ENCODE peak calls at places on chromosome 18, in seven cellular contexts. C is posterior vena cava; R is stimulated activated CD4-positive, alpha-beta T cell treated with anti-CD3 and anti-CD28 coated beads, Interleukin-1b, Interleukin-23, amount 100 ng/mL, for 1 hour; N is LoVo; B is activated gamma-delta T cell; Z is SHP77; A is ELF-1. M is an unnamed sample.

GRCh38 chr18:11154369-11154982 is 5.1 kb upstream of the PIEZO2 start:
- DNase-seq in C (no peak), A (no peak), R (no peak), Z (peak; percentile 13), B (no peak), N (peak; percentile 18), M (peak; percentile 16)

GRCh38 chr18:75477913-75478312 is 50.4 kb upstream of the SMIM21 start:
- DNase-seq in C (no peak), N (no peak), B (no peak), Z (no peak), R (no peak), A (no peak), M (no peak)

GRCh38 chr18:1014951-1015627 is 110.4 kb downstream of the ADCYAP1 start:
- DNase-seq in N (no peak), R (no peak), B (no peak), C (no peak), Z (no peak), A (peak; percentile 81), M (no peak)

GRCh38 chr18:9712606-9713005 is 4.5 kb downstream of the RAB31 start:
- DNase-seq in Z (no peak), A (no peak), N (no peak), R (no peak), B (no peak), C (no peak), M (no peak)

GRCh38 chr18:21163647-21164625 is 52.3 kb upstream of the ROCK1 start:
- DNase-seq in C (no peak), B (no peak), A (no peak), R (no peak), Z (no peak), N (peak; percentile 50), M (no peak)

GRCh38 chr18:48966523-48966922 is 15.8 kb upstream of the SMAD7 start:
- DNase-seq in R (no peak), N (no peak), B (no peak), A (no peak), C (no peak), Z (no peak), M (no peak)

GRCh38 chr18:470661-471501 is 29.6 kb downstream of the COLEC12 start:
- DNase-seq in N (no peak), A (no peak), C (no peak), Z (no peak), B (no peak), R (no peak), M (no peak)

GRCh38 chr18:26279428-26279827 is 53.2 kb downstream of the TAF4B start:
- DNase-seq in Z (no peak), R (no peak), B (no peak), C (no peak), A (no peak), N (no peak), M (no peak)

GRCh38 chr18:49585781-49586663 is 24.2 kb downstream of the LIPG start:
- DNase-seq in Z (peak; percentile 26), N (peak; percentile 67), C (no peak), A (peak; percentile 45), R (no peak), B (no peak), M (no peak)

GRCh38 chr18:10213526-10213925 is 240.9 kb upstream of the APCDD1 start:
- DNase-seq in B (no peak), A (no peak), Z (peak; percentile 31), C (no peak), R (no peak), N (peak; percentile 18), M (peak; percentile 41)

GRCh38 chr18:65721634-65722033 is 29.2 kb upstream of the CDH7 start:
- DNase-seq in Z (no peak), A (no peak), C (no peak), B (no peak), N (no peak), R (no peak), M (no peak)

GRCh38 chr18:48052845-48053244 is 122.4 kb upstream of the SMAD2 start:
- DNase-seq in Z (no peak), C (peak; percentile 43), B (no peak), R (no peak), N (no peak), A (no peak), M (no peak)

M was measured in NCI-H774.